ENCODE peak calls at places on chromosomes 11 and 22, in four cellular contexts. H is A549, Q is HCT116, K is left lung. I is an unnamed sample.

GRCh38 chr22:19886605-19887250 is 32.1 kb upstream of the GNB1L start:
- DNase-seq in Q (no peak), H (no peak), K (peak; percentile 72), I (peak; percentile 2)

GRCh38 chr11:71996517-71996916 is 2.2 kb upstream of the IL18BP start:
- DNase-seq in K (no peak), Q (no peak), H (no peak), I (no peak)

GRCh38 chr11:22521226-22521625 is 104.4 kb downstream of the FANCF start:
- DNase-seq in Q (peak; percentile 6), H (no peak), K (no peak), I (no peak)

GRCh38 chr11:76152741-76153608 is 53.3 kb downstream of the WNT11 start:
- DNase-seq in H (no peak), K (no peak), Q (no peak), I (no peak)

GRCh38 chr11:57792870-57793269 is 31.3 kb downstream of the CTNND1 start:
- DNase-seq in Q (no peak), K (no peak), H (peak; percentile 39), I (no peak)

GRCh38 chr11:37323843-37324242 is 725.8 kb upstream of the RAG2 start:
- DNase-seq in H (no peak), Q (no peak), K (no peak), I (no peak)

GRCh38 chr11:47186076-47186936 is at the start of gene PACSIN3:
- DNase-seq in K (no peak), Q (no peak), H (peak; percentile 72), I (peak; percentile 71)

GRCh38 chr11:68890490-68891231 is 13.0 kb downstream of the MRPL21 start:
- DNase-seq in H (no peak), Q (no peak), K (peak; percentile 53), I (peak; percentile 90)

GRCh38 chr22:47328550-47329243 is 566.2 kb downstream of the TBC1D22A start:
- DNase-seq in K (peak; percentile 55), Q (peak; percentile 95), H (peak; percentile 67), I (peak; percentile 23)

GRCh38 chr11:43788394-43788793 is 92.2 kb upstream of the ALKBH3 start:
- DNase-seq in H (no peak), K (no peak), Q (no peak), I (peak; percentile 98)

GRCh38 chr11:76838422-76839068 is 22.2 kb upstream of the ACER3 start:
- DNase-seq in Q (no peak), K (no peak), H (peak; percentile 41), I (peak; percentile 59)

GRCh38 chr11:75472081-75472732 is 39.2 kb upstream of the KLHL35 start:
- DNase-seq in H (no peak), K (no peak), Q (no peak), I (no peak)

GRCh38 chr22:30837531-30837930 is 131.0 kb downstream of the MORC2 start:
- DNase-seq in K (no peak), H (no peak), Q (no peak), I (no peak)

GRCh38 chr11:33525789-33526188 is 174.8 kb downstream of the C11orf91 start:
- DNase-seq in K (no peak), H (no peak), Q (no peak), I (no peak)

GRCh38 chr11:87180743-87181142 is 143.0 kb downstream of the TMEM135 start:
- DNase-seq in K (no peak), Q (no peak), H (no peak), I (no peak)

GRCh38 chr22:42078469-42079318 is 806 bp upstream of the SMDT1 start:
- DNase-seq in K (no peak), Q (no peak), H (no peak), I (peak; percentile 30)

GRCh38 chr22:26502688-26503561 is 9.3 kb downstream of the TFIP11 start:
- DNase-seq in Q (no peak), H (no peak), K (no peak), I (peak; percentile 49)

GRCh38 chr11:69013009-69013951 is at the start of gene MRGPRF:
- DNase-seq in Q (no peak), K (peak; percentile 88), H (peak; percentile 40), I (peak; percentile 73)

GRCh38 chr11:123203471-123203870 is 8.4 kb upstream of the CLMP start:
- DNase-seq in Q (no peak), K (no peak), H (no peak), I (no peak)

GRCh38 chr11:70456921-70457532 is 58.7 kb downstream of the CTTN start:
- DNase-seq in K (no peak), Q (no peak), H (no peak), I (no peak)

GRCh38 chr11:31214337-31214736 is 155.2 kb downstream of the DCDC1 start:
- DNase-seq in K (no peak), Q (no peak), H (no peak), I (peak; percentile 9)

GRCh38 chr22:20021196-20022181 is 579 bp downstream of the TANGO2 start:
- DNase-seq in K (peak; percentile 87), Q (no peak), H (no peak), I (peak; percentile 38)

GRCh38 chr22:19480789-19481188 is 1.1 kb downstream of the CDC45 start:
- DNase-seq in H (no peak), K (no peak), Q (no peak), I (no peak)

GRCh38 chr11:46529086-46529905 is 64.5 kb downstream of the AMBRA1 start:
- DNase-seq in H (peak; percentile 89), Q (peak; percentile 49), K (peak; percentile 46), I (peak; percentile 74)

GRCh38 chr11:70730411-70730810 is 332.1 kb downstream of the CTTN start:
- DNase-seq in K (no peak), Q (no peak), H (no peak), I (no peak)

GRCh38 chr11:3995307-3995706 is 99.3 kb upstream of the RRM1 start:
- DNase-seq in Q (no peak), H (no peak), K (no peak), I (no peak)

GRCh38 chr22:48819232-48819631 is 1008.4 kb downstream of the BRD1 start:
- DNase-seq in K (no peak), Q (no peak), H (no peak), I (no peak)
- H3K27ac ChIP-seq in K (no peak overlapping the region), Q (no peak overlapping the region), H (no peak overlapping the region), I (no peak overlapping the region)

DNA sequence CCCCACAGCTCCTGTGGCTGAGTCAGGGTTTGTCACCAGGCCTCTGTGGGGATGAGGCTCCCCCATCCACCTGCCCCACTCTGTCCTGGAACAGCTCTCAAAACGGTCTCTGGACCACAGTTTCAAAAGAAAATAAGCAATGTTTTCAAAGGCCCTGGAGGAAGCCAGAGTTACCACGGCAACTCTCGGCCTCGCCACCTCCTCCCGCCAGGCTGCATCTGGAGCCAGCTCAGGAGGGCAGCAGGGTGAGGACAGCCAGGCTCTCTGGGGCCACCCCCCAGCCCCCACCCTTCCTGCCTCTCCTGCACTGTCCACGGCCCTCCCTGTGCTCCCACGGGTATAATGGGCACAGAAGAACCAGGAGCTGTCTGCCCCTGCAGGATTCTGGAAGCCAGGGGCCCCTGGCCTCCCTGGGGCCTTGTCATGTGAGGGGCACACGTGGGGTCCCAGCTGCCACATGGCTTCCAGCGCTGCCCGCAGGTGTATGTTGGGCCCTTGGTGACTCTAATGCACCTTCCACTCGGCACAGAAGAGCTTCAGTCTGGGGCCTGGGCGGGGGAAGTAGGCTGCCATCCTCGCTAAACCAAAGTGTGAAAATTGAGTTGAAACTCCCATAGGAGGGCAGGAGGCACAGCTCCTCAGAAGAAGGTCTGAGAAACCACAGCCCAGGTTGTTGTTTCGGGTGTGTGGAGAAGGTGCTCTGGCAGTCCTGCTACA is 10.3 kb downstream of the CD81 start:
- DNase-seq in Q (no peak), K (no peak), H (no peak), I (peak; percentile 34)
- H3K4me3 ChIP-seq in Q (no peak overlapping the region), K (no peak overlapping the region), H (no peak overlapping the region), I (no peak overlapping the region)

GRCh38 chr11:96265236-96265737 is 77.7 kb downstream of the MAML2 start:
- DNase-seq in Q (no peak), K (no peak), H (no peak), I (no peak)

GRCh38 chr11:96260526-96260925 is 82.5 kb downstream of the MAML2 start:
- DNase-seq in K (no peak), Q (no peak), H (no peak), I (no peak)

GRCh38 chr11:96264364-96264763 is 78.6 kb downstream of the MAML2 start:
- DNase-seq in K (no peak), Q (no peak), H (no peak), I (no peak)

GRCh38 chr11:96265972-96266371 is 77.0 kb downstream of the MAML2 start:
- DNase-seq in Q (no peak), K (no peak), H (no peak), I (no peak)

GRCh38 chr11:96263361-96263763 is 79.6 kb downstream of the MAML2 start:
- DNase-seq in K (no peak), H (peak; percentile 8), Q (no peak), I (no peak)
- H3K27ac ChIP-seq in K (peak overlapping the region; percentile 15), H (peak overlapping the region; percentile 16), Q (no peak overlapping the region), I (no peak overlapping the region)

GRCh38 chr11:1745701-1746320 is 4.6 kb downstream of the IFITM10 start:
- DNase-seq in K (peak; percentile 13), H (no peak), Q (no peak), I (no peak)

GRCh38 chr11:1744137-1744878 is 6.1 kb downstream of the IFITM10 start:
- DNase-seq in H (no peak), K (peak; percentile 31), Q (no peak), I (no peak)

GRCh38 chr11:1746516-1746931 is 3.9 kb downstream of the IFITM10 start:
- DNase-seq in Q (no peak), H (no peak), K (peak; percentile 47), I (no peak)

GRCh38 chr11:1743587-1744136 is 6.7 kb downstream of the IFITM10 start:
- DNase-seq in K (peak; percentile 26), H (no peak), Q (no peak), I (no peak)

GRCh38 chr11:1744879-1745700 is 5.3 kb downstream of the IFITM10 start:
- DNase-seq in K (peak; percentile 17), Q (no peak), H (no peak), I (no peak)
- H3K4me3 ChIP-seq in K (no peak overlapping the region), Q (no peak overlapping the region), H (no peak overlapping the region), I (no peak overlapping the region)

DNA sequence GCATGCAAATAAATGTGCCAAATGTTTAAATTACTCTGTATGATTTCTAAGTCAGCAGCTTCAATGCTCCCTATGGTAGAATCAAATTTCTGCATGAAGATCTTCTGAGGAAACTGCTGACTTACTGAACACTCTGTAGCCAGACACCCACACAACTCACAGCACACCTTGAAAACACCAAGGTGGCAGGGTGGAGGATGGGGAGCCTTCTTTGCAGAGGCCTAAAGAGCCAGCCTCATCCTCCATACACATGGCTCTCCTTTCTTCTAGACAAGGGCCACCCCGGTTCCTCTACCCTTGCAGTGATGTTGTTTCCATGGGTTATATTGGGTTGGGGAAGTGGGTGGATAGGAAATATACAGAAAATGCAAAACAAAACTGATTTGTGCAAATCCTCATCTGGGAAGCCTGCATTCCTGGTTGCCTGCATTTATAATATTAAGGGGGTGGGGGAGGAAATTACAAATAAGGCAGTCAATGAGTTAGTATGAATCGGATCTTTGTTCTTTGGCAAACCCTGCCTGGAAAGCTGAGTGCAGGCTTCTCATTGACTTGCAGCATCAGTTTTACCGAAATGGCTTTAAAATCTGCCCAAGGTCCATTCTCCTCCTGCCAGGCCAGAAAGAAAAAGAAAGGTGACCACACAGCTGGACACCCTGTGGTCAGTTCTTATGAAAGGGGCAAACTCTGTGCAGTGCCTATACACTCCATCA is 15.8 kb upstream of the ETS1 start:
- DNase-seq in Q (no peak), H (no peak), K (no peak), I (no peak)
- H3K27ac ChIP-seq in Q (no peak overlapping the region), H (no peak overlapping the region), K (no peak overlapping the region), I (no peak overlapping the region)

I was measured in SJCRH30.